ENCODE peak calls at places on chromosomes 7 and 10, in eight cellular contexts. B is endothelial cell; T is stimulated activated naive CD4-positive, alpha-beta T cell; M is A549; X is C1 segment of cervical spinal cord; V is HEK293T; F is breast epithelium; K is aorta. A is an unnamed sample.

GRCh38 chr10:35992107-35992506 is 350.0 kb upstream of the FZD8 start:
- DNase-seq in B (no peak), T (no peak), M (no peak), X (no peak), V (no peak), F (no peak), K (no peak), A (no peak)

GRCh38 chr7:27863866-27864265 is 123.9 kb downstream of the TAX1BP1 start:
- DNase-seq in B (no peak), T (no peak), M (no peak), X (no peak), V (no peak), F (peak), K (no peak), A (peak)

GRCh38 chr10:34916368-34916767 is 101.3 kb upstream of the PARD3 start:
- DNase-seq in B (no peak), T (no peak), M (no peak), X (no peak), V (no peak), F (no peak), K (no peak), A (no peak)

GRCh38 chr7:142176901-142177300 is 65.4 kb downstream of the MGAM2 start:
- DNase-seq in B (no peak), T (no peak), M (no peak), X (no peak), V (no peak), F (no peak), K (no peak), A (no peak)

GRCh38 chr7:1427064-1427657 is 32.1 kb downstream of the MICALL2 start:
- DNase-seq in B (no peak), T (no peak), M (no peak), X (no peak), V (no peak), F (no peak), K (no peak), A (no peak)

GRCh38 chr7:64037095-64037494 is 8.1 kb upstream of the ZNF727 start:
- DNase-seq in B (no peak), T (no peak), M (no peak), X (no peak), V (no peak), F (no peak), K (no peak), A (no peak)

GRCh38 chr10:95331596-95332130 is 40.9 kb upstream of the PDLIM1 start:
- DNase-seq in B (no peak), T (no peak), M (no peak), X (no peak), V (no peak), F (no peak), K (no peak), A (no peak)

GRCh38 chr10:34045571-34046190 is 711.2 kb upstream of the NRP1 start:
- DNase-seq in B (no peak), T (no peak), M (no peak), X (no peak), V (no peak), F (no peak), K (no peak), A (no peak)

GRCh38 chr7:147971606-147972005 is 619.0 kb upstream of the C7orf33 start:
- DNase-seq in B (no peak), T (no peak), M (no peak), X (no peak), V (no peak), F (no peak), K (no peak), A (no peak)

GRCh38 chr10:46992794-46993552 is 81.7 kb downstream of the PTPN20 start:
- DNase-seq in B (no peak), T (no peak), M (peak), X (no peak), V (peak), F (no peak), K (peak), A (no peak)

GRCh38 chr7:31569528-31569927 is 55.6 kb downstream of the ITPRID1 start:
- DNase-seq in B (no peak), T (no peak), M (no peak), X (no peak), V (no peak), F (no peak), K (no peak), A (no peak)

GRCh38 chr7:50869108-50869716 is 86.5 kb upstream of the GRB10 start:
- DNase-seq in B (no peak), T (no peak), M (peak), X (no peak), V (no peak), F (no peak), K (no peak), A (no peak)

GRCh38 chr10:10930979-10931743 is 86.5 kb upstream of the CELF2 start:
- DNase-seq in B (no peak), T (no peak), M (no peak), X (no peak), V (no peak), F (no peak), K (no peak), A (no peak)

GRCh38 chr10:93947055-93947454 is 46.7 kb upstream of the PLCE1 start:
- DNase-seq in B (no peak), T (no peak), M (no peak), X (no peak), V (peak), F (no peak), K (no peak), A (peak)

GRCh38 chr10:84499846-84500245 is 171.5 kb downstream of the CCSER2 start:
- DNase-seq in B (no peak), T (no peak), M (no peak), X (no peak), V (no peak), F (no peak), K (no peak), A (peak)

GRCh38 chr7:129169171-129169643 is 19.2 kb upstream of the SMO start:
- DNase-seq in B (peak), T (peak), M (no peak), X (peak), V (no peak), F (no peak), K (peak), A (peak)

GRCh38 chr10:15237351-15237750 is 68.9 kb upstream of the NMT2 start:
- DNase-seq in B (no peak), T (no peak), M (peak), X (no peak), V (no peak), F (no peak), K (no peak), A (no peak)

GRCh38 chr10:127990846-127991542 is 84.1 kb downstream of the PTPRE start:
- DNase-seq in B (no peak), T (peak), M (peak), X (no peak), V (no peak), F (no peak), K (no peak), A (no peak)

GRCh38 chr10:23439452-23439919 is 611 bp downstream of the OTUD1 start:
- DNase-seq in B (peak), T (peak), M (no peak), X (no peak), V (peak), F (no peak), K (no peak), A (peak)

GRCh38 chr7:82600601-82601000 is 157.0 kb upstream of the CACNA2D1 start:
- DNase-seq in B (no peak), T (no peak), M (peak), X (no peak), V (no peak), F (no peak), K (no peak), A (no peak)

GRCh38 chr10:61733358-61733940 is 70.7 kb downstream of the CABCOCO1 start:
- DNase-seq in B (peak), T (peak), M (peak), X (no peak), V (peak), F (no peak), K (no peak), A (no peak)

GRCh38 chr10:92993671-92994304 is 66.8 kb upstream of the CYP26C1 start:
- DNase-seq in B (no peak), T (no peak), M (no peak), X (no peak), V (peak), F (no peak), K (no peak), A (no peak)

GRCh38 chr7:152711444-152711944 is 35.6 kb upstream of the XRCC2 start:
- DNase-seq in B (no peak), T (no peak), M (no peak), X (no peak), V (no peak), F (no peak), K (no peak), A (no peak)

GRCh38 chr10:31808258-31809218 is 120.1 kb downstream of the ARHGAP12 start:
- DNase-seq in B (no peak), T (peak), M (peak), X (no peak), V (peak), F (no peak), K (no peak), A (peak)

GRCh38 chr7:4151926-4152549 is 530.1 kb upstream of the FOXK1 start:
- DNase-seq in B (no peak), T (no peak), M (no peak), X (no peak), V (no peak), F (no peak), K (no peak), A (no peak)

GRCh38 chr7:133854739-133855138 is 272.4 kb upstream of the LRGUK start:
- DNase-seq in B (no peak), T (no peak), M (peak), X (no peak), V (no peak), F (no peak), K (no peak), A (no peak)

GRCh38 chr7:8931906-8932646 is 498.7 kb downstream of the NXPH1 start:
- DNase-seq in B (no peak), T (no peak), M (peak), X (no peak), V (no peak), F (no peak), K (no peak), A (no peak)